ENCODE peak calls at places on chromosomes 16 and 17, in eight cellular contexts. J, K, L, V, P, B, U and E are unnamed samples.

GRCh38 chr17:60631119-60631518 is 31.1 kb downstream of the PPM1D start:
- DNase-seq in J (no peak), K (no peak), L (no peak), V (no peak), P (no peak), B (no peak), U (no peak), E (peak; percentile 23)

GRCh38 chr17:64635647-64636305 is 26.3 kb downstream of the SMURF2 start:
- DNase-seq in J (no peak), K (peak; percentile 79), L (peak; percentile 53), V (no peak), P (no peak), B (no peak), U (no peak), E (peak; percentile 88)

GRCh38 chr17:5921919-5922318 is 148.3 kb upstream of the WSCD1 start:
- DNase-seq in J (no peak), K (peak; percentile 14), L (no peak), V (no peak), P (no peak), B (no peak), U (no peak), E (peak; percentile 22)

GRCh38 chr17:83053779-83054451 is 25.5 kb upstream of the METRNL start:
- DNase-seq in J (no peak), K (no peak), L (peak; percentile 71), V (no peak), P (peak; percentile 47), B (no peak), U (no peak), E (no peak)

GRCh38 chr17:42072323-42073187 is 22.2 kb upstream of the C17orf113 start:
- DNase-seq in J (no peak), K (no peak), L (peak; percentile 23), V (no peak), P (no peak), B (no peak), U (no peak), E (no peak)

GRCh38 chr16:33877-34707 is 19.3 kb downstream of the POLR3K start:
- DNase-seq in J (no peak), K (no peak), L (no peak), V (no peak), P (no peak), B (no peak), U (no peak), E (no peak)

GRCh38 chr17:1060991-1061390 is 64.1 kb downstream of the TIMM22 start:
- DNase-seq in J (peak; percentile 66), K (peak; percentile 98), L (peak; percentile 90), V (no peak), P (peak; percentile 48), B (peak; percentile 1), U (no peak), E (peak; percentile 97)

GRCh38 chr17:38404174-38404943 is 23.9 kb upstream of the ARHGAP23 start:
- DNase-seq in J (no peak), K (no peak), L (no peak), V (no peak), P (no peak), B (no peak), U (no peak), E (no peak)

GRCh38 chr17:36510636-36511035 is 24.0 kb downstream of the MYO19 start:
- DNase-seq in J (no peak), K (no peak), L (no peak), V (no peak), P (no peak), B (no peak), U (no peak), E (no peak)

GRCh38 chr17:82520041-82520910 is 744 bp downstream of the FOXK2 start:
- DNase-seq in J (no peak), K (no peak), L (peak; percentile 49), V (no peak), P (peak; percentile 52), B (no peak), U (no peak), E (no peak)

GRCh38 chr16:9797306-9797705 is 384.9 kb downstream of the GRIN2A start:
- DNase-seq in J (no peak), K (no peak), L (no peak), V (no peak), P (no peak), B (no peak), U (no peak), E (peak; percentile 19)

GRCh38 chr17:36972186-36972686 is 23.5 kb downstream of the AATF start:
- DNase-seq in J (no peak), K (no peak), L (no peak), V (no peak), P (no peak), B (no peak), U (no peak), E (no peak)

GRCh38 chr16:15770107-15770506 is 86.7 kb downstream of the MYH11 start:
- DNase-seq in J (no peak), K (no peak), L (no peak), V (no peak), P (no peak), B (no peak), U (no peak), E (no peak)